ENCODE peak calls at places on chromosomes 1 and 21, in six cellular contexts. C is GM23338; I is sigmoid colon; M is cardiac muscle cell; P is OCI-LY7; H is CD8-positive, alpha-beta memory T cell. G is an unnamed sample.

GRCh38 chr1:161506336-161507223 is 1.3 kb downstream of the FCGR2A start:
- DNase-seq in C (peak; percentile 35), M (peak; percentile 60), P (no peak), I (no peak), H (no peak), G (no peak)

GRCh38 chr1:38763106-38763505 is 96.5 kb downstream of the RRAGC start:
- DNase-seq in C (no peak), H (no peak), M (no peak), P (no peak), I (no peak), G (no peak)

GRCh38 chr1:237197470-237198425 is 155.8 kb downstream of the RYR2 start:
- DNase-seq in P (no peak), H (no peak), I (no peak), C (peak; percentile 71), M (peak; percentile 34), G (no peak)

GRCh38 chr21:39048574-39048973 is 134.7 kb downstream of the PSMG1 start:
- DNase-seq in C (no peak), H (no peak), M (peak; percentile 78), P (no peak), I (peak; percentile 7), G (no peak)

GRCh38 chr1:99005142-99005491 is 456 bp upstream of the PLPPR5 start:
- DNase-seq in I (no peak), P (no peak), M (no peak), H (no peak), C (peak; percentile 80), G (no peak)

GRCh38 chr1:6491480-6491962 is at the start of gene PLEKHG5:
- DNase-seq in C (no peak), H (no peak), P (no peak), M (peak; percentile 41), I (no peak), G (no peak)

GRCh38 chr1:82818596-82818995 is 1017.9 kb downstream of the ADGRL2 start:
- DNase-seq in M (no peak), H (no peak), P (no peak), I (no peak), C (no peak), G (no peak)

GRCh38 chr21:35635994-35636393 is 424.3 kb downstream of the SETD4 start:
- DNase-seq in H (no peak), P (no peak), C (no peak), I (no peak), M (no peak), G (no peak)

GRCh38 chr1:18932387-18932786 is 24.1 kb downstream of the IFFO2 start:
- DNase-seq in I (no peak), H (no peak), P (no peak), C (no peak), M (no peak), G (no peak)

GRCh38 chr21:46549650-46550049 is 55.2 kb downstream of the S100B start:
- DNase-seq in H (no peak), M (no peak), C (no peak), P (no peak), I (peak; percentile 41), G (no peak)

GRCh38 chr1:226123591-226124471 is 61.3 kb downstream of the H3-3A start:
- DNase-seq in H (no peak), I (peak; percentile 54), P (no peak), M (no peak), C (no peak), G (no peak)

GRCh38 chr1:85597709-85598108 is 17.1 kb downstream of the CCN1 start:
- DNase-seq in I (no peak), H (no peak), P (no peak), C (peak; percentile 43), M (no peak), G (no peak)

GRCh38 chr1:94729287-94729686 is 90.9 kb upstream of the SLC44A3 start:
- DNase-seq in P (no peak), C (no peak), H (no peak), M (peak; percentile 89), I (no peak), G (no peak)

GRCh38 chr1:46446646-46447498 is 42.8 kb upstream of the DMBX1 start:
- DNase-seq in I (peak; percentile 87), H (peak; percentile 58), C (peak; percentile 97), P (peak; percentile 74), M (peak; percentile 80), G (peak; percentile 65)

GRCh38 chr21:38990424-38990794 is 184.7 kb downstream of the ETS2 start:
- DNase-seq in M (no peak), I (peak; percentile 77), C (peak; percentile 11), H (no peak), P (no peak), G (no peak)

GRCh38 chr21:34606621-34607020 is 8.3 kb downstream of the RCAN1 start:
- DNase-seq in I (no peak), M (no peak), P (no peak), C (no peak), H (no peak), G (no peak)

GRCh38 chr1:190373705-190374336 is 103.8 kb downstream of the BRINP3 start:
- DNase-seq in H (no peak), I (no peak), C (peak; percentile 65), P (peak; percentile 43), M (peak; percentile 52), G (no peak)

GRCh38 chr1:159179906-159180305 is 8.5 kb downstream of the CADM3 start:
- DNase-seq in C (no peak), M (no peak), P (no peak), H (no peak), I (no peak), G (no peak)

GRCh38 chr1:225343618-225344017 is 84.2 kb downstream of the LBR start:
- DNase-seq in C (no peak), H (no peak), M (peak; percentile 32), P (peak; percentile 37), I (no peak), G (no peak)

GRCh38 chr1:62720946-62721554 is 32.9 kb upstream of the DOCK7 start:
- DNase-seq in C (no peak), I (no peak), M (peak; percentile 49), P (no peak), H (no peak), G (no peak)

DNA sequence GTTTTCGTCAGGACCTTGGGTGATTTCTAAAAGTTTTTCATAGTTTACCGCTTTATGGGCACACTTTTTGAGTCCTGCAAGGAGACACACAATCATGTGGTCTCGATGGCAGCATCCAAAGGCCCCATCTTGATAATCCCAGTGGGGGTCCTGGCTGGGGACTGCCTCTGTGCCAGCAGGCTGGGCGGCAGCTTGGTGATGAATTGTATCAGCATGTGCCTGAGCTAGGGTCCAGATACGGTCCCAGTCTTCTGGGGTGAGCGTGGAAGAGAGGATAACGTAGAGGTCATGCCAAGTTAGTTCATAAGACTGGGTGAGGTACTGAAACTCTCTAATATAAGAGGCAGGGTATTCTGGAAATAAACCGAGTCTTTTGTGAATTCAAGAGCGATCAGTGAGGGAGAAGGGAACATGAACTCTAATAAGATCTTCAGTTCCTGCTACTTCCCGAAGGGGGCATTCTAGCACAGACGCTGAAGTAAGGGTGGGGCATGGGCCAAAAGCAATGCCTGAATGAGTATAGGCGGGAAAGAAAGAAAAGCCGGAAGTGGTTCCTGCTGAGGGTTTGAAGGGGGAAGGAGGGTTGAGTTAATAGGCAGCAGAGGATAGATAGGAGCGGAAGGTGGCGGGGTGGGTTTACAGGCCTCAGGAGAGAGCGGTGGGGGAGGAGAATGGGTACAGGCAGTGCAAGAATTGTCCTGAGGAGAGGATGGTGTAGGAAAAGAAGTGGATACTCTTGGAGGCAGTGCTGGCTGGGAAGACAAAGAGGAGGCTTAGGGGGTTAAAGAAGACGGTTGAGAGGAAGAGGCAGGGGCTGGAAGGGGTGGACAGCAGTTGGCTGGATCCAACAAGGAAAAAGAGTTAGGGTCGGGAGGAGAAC is 1.6 kb downstream of the ERVH48-1 start:
- DNase-seq in H (peak; percentile 33), C (peak; percentile 99), M (peak; percentile 91), I (peak; percentile 90), P (peak; percentile 97), G (peak; percentile 69)
- H3K4me3 ChIP-seq in H (no peak overlapping the region), C (peak overlapping the region; percentile 15), M (no peak overlapping the region), I (peak overlapping the region; percentile 24), P (peak overlapping the region; percentile 31), G (no peak overlapping the region)

DNA sequence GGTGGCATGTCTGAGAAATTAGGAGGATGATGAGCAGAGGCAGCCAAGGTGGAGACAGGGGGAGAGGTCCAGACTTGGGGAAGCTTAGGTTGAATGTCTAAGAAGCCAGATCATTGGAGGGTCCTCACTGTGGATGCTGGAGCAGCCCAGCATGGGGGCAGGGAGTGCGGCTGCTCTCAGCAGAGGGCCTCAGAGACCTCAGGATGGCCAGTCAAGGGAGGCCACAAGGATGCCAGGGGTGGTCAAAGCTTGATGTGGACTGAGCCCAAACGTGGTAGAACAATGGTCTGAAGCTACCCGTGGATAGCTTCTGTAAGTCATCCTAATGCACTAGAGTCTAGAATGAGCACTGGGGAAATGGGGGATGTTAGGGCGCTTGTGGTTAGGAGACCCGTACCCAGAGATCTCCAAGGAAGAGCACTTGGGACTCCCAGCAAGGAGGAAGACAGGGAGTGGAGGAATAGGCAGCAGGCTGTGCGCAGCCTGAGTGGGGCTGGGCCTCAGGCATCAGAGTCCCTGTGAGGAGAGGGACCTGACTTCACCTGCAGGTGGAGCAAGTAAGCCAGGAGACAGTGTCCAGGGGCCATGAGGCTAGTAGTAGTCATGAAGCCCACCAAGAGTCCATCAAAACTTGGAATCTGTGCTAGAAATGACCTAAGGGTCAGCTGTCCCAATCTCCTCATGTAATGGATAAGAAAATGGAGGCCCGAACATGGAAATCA is 4.3 kb upstream of the S100A9 start:
- DNase-seq in C (peak; percentile 68), M (peak; percentile 34), P (peak; percentile 7), I (no peak), H (no peak), G (no peak)
- H3K4me1 ChIP-seq in C (no peaks in the 10 kb centered on the region), M (peaks cover 4% of the 10 kb centered on the region), P (no peaks in the 10 kb centered on the region), I (no peaks in the 10 kb centered on the region), H (peaks cover 13% of the 10 kb centered on the region), G (no peaks in the 10 kb centered on the region)

DNA sequence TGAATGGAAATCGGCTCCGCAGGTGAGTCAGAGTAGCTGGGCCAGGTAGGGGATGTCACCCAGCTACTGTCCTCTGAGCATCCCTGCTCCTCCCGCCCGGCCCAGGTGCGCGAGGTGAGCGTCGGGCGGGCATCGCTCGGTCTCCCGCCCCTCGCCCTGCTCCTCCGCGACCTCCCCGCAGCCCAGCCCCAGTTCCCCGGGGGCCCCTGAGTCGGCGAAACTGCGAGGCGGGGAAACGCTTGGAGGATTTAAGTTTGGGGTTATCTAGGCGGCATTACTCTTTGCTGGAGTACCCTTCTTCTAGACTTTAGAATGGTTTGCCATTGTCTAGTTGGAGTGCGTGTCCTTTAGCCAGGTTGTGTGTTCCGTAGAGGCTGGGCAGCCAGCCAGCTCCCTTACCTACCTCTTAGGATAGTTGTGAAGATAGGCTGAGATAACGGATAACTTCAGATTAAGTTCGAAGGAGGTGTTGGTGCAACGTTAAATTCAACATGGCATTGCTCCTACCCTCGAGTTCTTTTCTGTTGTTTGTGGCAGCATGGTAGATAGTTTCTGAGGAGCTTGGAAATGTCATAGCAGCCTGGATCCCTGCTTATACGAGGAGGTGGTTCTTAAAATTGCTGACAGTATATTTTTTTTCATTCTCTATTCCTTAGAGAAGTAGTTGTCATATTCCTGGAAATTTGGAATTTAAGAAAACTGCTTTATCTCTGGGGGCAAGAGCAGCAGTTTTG is 686 bp downstream of the AGO3 start:
- DNase-seq in I (no peak), C (no peak), H (no peak), M (no peak), P (no peak), G (peak; percentile 40)
- H3K27ac ChIP-seq in I (peak overlapping the region; percentile 96), C (peak overlapping the region; percentile 98), H (peak overlapping the region; percentile 94), M (peak overlapping the region; percentile 97), P (peak overlapping the region; percentile 83), G (peak overlapping the region; percentile 98)

DNA sequence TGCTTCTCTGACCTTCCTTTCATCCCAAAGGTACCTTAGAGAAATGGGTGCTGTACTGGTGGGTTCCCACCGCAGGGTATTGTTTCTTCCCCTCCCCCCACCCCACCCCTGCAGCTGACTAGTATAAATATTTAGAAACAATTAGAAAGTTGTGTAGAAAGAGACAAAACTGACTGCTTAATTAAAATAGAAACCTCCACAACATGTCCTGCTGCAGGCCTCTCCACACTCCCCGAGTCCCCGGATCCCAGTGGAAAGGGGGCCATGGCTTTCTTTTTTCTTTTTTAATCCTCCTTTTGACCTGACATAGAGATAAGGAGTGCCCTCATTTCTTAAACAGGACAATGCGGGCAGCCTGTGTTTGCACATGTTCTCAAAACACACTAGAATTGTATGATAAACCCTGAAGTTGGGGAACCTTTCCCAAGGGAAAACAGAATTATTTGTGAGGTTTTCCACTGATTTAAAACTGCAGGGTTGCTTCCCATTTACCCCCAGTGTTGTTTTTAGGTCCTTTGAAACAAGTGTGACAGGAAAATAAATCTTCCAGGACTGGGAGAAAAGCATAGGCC is 1.7 kb downstream of the RHOU start:
- DNase-seq in H (no peak), C (no peak), P (no peak), I (no peak), M (no peak), G (no peak)
- H3K4me3 ChIP-seq in H (peak overlapping the region; percentile 55), C (peak overlapping the region; percentile 73), P (no peak overlapping the region), I (peak overlapping the region; percentile 96), M (peak overlapping the region; percentile 93), G (peak overlapping the region; percentile 99)